ENCODE peak calls at places on chromosomes 13 and 19, in seven cellular contexts. H is Karpas-422; Y is right lobe of liver; J is neural progenitor cell; A is thoracic aorta; F is fibroblast of lung; E is naive thymus-derived CD4-positive, alpha-beta T cell. K is an unnamed sample. For H3K27me3, the result is how much of the 10 kb centered on the place peaks cover.

GRCh38 chr19:48044561-48044960 is 682 bp upstream of the CABP5 start:
- DNase-seq in A (no peak), Y (no peak), E (no peak), J (no peak), F (no peak), H (no peak), K (no peak)

GRCh38 chr13:91101436-91101835 is 246.1 kb upstream of the MIR17HG start:
- DNase-seq in H (no peak), J (peak), E (no peak), F (no peak), Y (no peak), A (no peak), K (no peak)

GRCh38 chr19:51327066-51327985 is 14.6 kb downstream of the VSIG10L start:
- DNase-seq in Y (peak), H (no peak), E (no peak), A (no peak), J (peak), F (peak), K (peak)

GRCh38 chr13:20303636-20304035 is 71.5 kb upstream of the GJB6 start:
- DNase-seq in A (no peak), Y (no peak), J (no peak), F (no peak), E (no peak), H (no peak), K (no peak)

GRCh38 chr19:49653466-49653806 is 11.4 kb downstream of the SCAF1 start:
- DNase-seq in E (no peak), Y (no peak), F (no peak), H (no peak), J (no peak), A (no peak), K (no peak)

GRCh38 chr19:49282184-49282583 is 42.8 kb downstream of the SLC6A16 start:
- DNase-seq in H (no peak), A (no peak), E (no peak), J (no peak), F (no peak), Y (no peak), K (no peak)

GRCh38 chr13:48074006-48074405 is 20.9 kb downstream of the MED4 start:
- DNase-seq in Y (no peak), A (no peak), H (no peak), J (no peak), E (no peak), F (no peak), K (no peak)

GRCh38 chr19:16293133-16294085 is 31.2 kb upstream of the KLF2 start:
- DNase-seq in A (peak), E (no peak), J (no peak), F (peak), H (no peak), Y (peak), K (no peak)

GRCh38 chr19:52190679-52191293 is 934 bp downstream of the PPP2R1A start:
- DNase-seq in E (no peak), H (peak), A (no peak), Y (peak), J (peak), F (peak), K (no peak)

GRCh38 chr19:28963481-28964245 is 249.3 kb downstream of the UQCRFS1 start:
- DNase-seq in Y (no peak), A (no peak), F (no peak), E (no peak), J (no peak), H (no peak), K (no peak)

GRCh38 chr13:113407103-113407530 is 43.2 kb upstream of the GRTP1 start:
- DNase-seq in Y (no peak), E (no peak), A (no peak), H (no peak), J (no peak), F (no peak), K (peak)

GRCh38 chr13:113976711-113977684 is 3.1 kb upstream of the C13orf46 start:
- DNase-seq in A (peak), J (no peak), F (peak), E (no peak), Y (peak), H (no peak), K (peak)

GRCh38 chr19:798415-799075 is 1.3 kb downstream of the PTBP1 start:
- DNase-seq in J (peak), E (no peak), A (no peak), H (no peak), Y (peak), F (no peak), K (peak)

GRCh38 chr19:14053500-14053899 is 8.4 kb downstream of the PALM3 start:
- DNase-seq in Y (no peak), E (no peak), H (no peak), J (no peak), A (no peak), F (no peak), K (no peak)

GRCh38 chr13:93614776-93615175 is 388.2 kb downstream of the GPC6 start:
- DNase-seq in F (no peak), H (no peak), J (no peak), A (no peak), E (no peak), Y (no peak), K (no peak)

GRCh38 chr13:22936228-22936627 is 244.6 kb upstream of the SGCG start:
- DNase-seq in H (no peak), J (no peak), F (no peak), E (no peak), Y (no peak), A (no peak), K (no peak)

GRCh38 chr19:52307275-52307674 is 10.3 kb downstream of the ZNF480 start:
- DNase-seq in F (peak), A (no peak), E (no peak), H (peak), J (peak), Y (no peak), K (no peak)

GRCh38 chr13:77470986-77471385 is 64.5 kb upstream of the SCEL start:
- DNase-seq in H (no peak), J (no peak), A (no peak), Y (no peak), E (no peak), F (no peak), K (no peak)

GRCh38 chr13:99415851-99416331 is 85.4 kb upstream of the TM9SF2 start:
- DNase-seq in H (no peak), Y (no peak), A (no peak), E (no peak), J (no peak), F (no peak), K (no peak)

GRCh38 chr13:44160549-44161278 is 212.9 kb upstream of the SERP2 start:
- DNase-seq in F (peak), H (no peak), E (no peak), J (no peak), Y (no peak), A (no peak), K (no peak)

GRCh38 chr13:45875951-45876350 is 24.4 kb upstream of the SIAH3 start:
- DNase-seq in H (no peak), E (no peak), A (no peak), F (no peak), J (no peak), Y (no peak), K (no peak)

GRCh38 chr19:35132254-35132653 is 2.6 kb downstream of the LGI4 start:
- DNase-seq in Y (no peak), A (no peak), H (no peak), F (no peak), J (no peak), E (no peak), K (no peak)

GRCh38 chr13:102948006-102948405 is 102.2 kb downstream of the ERCC5 start:
- DNase-seq in A (no peak), Y (no peak), E (no peak), J (peak), H (no peak), F (peak), K (no peak)

GRCh38 chr19:20423381-20424207 is 142.0 kb downstream of the ZNF737 start:
- DNase-seq in E (peak), J (peak), F (peak), Y (peak), H (no peak), A (no peak), K (peak)

GRCh38 chr19:31166206-31166605 is 183.0 kb downstream of the TSHZ3 start:
- DNase-seq in H (no peak), F (no peak), Y (no peak), E (no peak), J (no peak), A (no peak), K (no peak)

GRCh38 chr13:45989607-45990006 is 62.9 kb downstream of the ZC3H13 start:
- DNase-seq in J (no peak), H (no peak), F (peak), E (no peak), A (no peak), Y (no peak), K (no peak)

GRCh38 chr19:6678690-6679109 is 8.7 kb upstream of the TNFSF14 start:
- DNase-seq in H (no peak), Y (no peak), F (no peak), A (no peak), E (no peak), J (no peak), K (no peak)

GRCh38 chr19:21256722-21257121 is 72.5 kb downstream of the ZNF708 start:
- DNase-seq in F (no peak), J (peak), E (no peak), H (peak), A (no peak), Y (no peak), K (peak)

GRCh38 chr13:111664696-111665095 is 344.3 kb downstream of the TEX29 start:
- DNase-seq in Y (no peak), J (no peak), E (no peak), A (no peak), F (no peak), H (no peak), K (no peak)

GRCh38 chr19:49469828-49470614 is 4.0 kb upstream of the FLT3LG start:
- DNase-seq in Y (no peak), E (peak), F (no peak), J (no peak), H (peak), A (no peak), K (peak)

GRCh38 chr13:45242070-45242469 is 41.2 kb upstream of the KCTD4 start:
- DNase-seq in H (no peak), A (no peak), Y (no peak), E (no peak), J (no peak), F (peak), K (no peak)

GRCh38 chr13:77565635-77566034 is 30.1 kb downstream of the SCEL start:
- DNase-seq in A (no peak), Y (no peak), J (peak), H (peak), E (no peak), F (peak), K (peak)

GRCh38 chr13:24842533-24843278 is 78.7 kb downstream of the RNF17 start:
- DNase-seq in H (no peak), F (peak), Y (no peak), A (no peak), J (no peak), E (no peak), K (no peak)

GRCh38 chr19:41930322-41930722 is 2.1 kb upstream of the ERFL start:
- DNase-seq in A (no peak), F (no peak), Y (no peak), J (no peak), H (peak), E (no peak), K (peak)

GRCh38 chr13:41495044-41495443 is 37.7 kb downstream of the RGCC start:
- DNase-seq in Y (no peak), F (no peak), J (peak), H (no peak), A (no peak), E (no peak), K (no peak)

DNA sequence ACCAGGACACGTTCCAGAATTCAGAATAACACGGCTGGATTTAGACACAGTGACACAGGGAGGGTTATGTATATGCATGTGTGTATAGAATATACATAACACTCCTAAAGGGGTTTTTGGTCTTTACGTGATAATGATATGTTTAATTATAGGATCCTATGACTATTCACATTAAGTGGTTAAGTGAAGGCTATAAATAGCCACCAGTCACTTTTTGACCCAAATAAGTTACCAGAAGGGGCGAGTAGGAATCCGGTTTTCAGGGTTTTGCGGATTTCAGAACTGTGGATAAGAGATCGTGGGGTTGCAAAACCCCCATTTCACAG is 6.9 kb downstream of the ANGPTL6 start:
- DNase-seq in J (no peak), H (no peak), A (no peak), F (no peak), Y (no peak), E (no peak), K (no peak)
- H3K4me3 ChIP-seq in J (no peak), H (peak), A (peak), F (no peak), Y (peak), E (no peak), K (no peak)

GRCh38 chr19:5564930-5565329 is 2.8 kb downstream of the TINCR start:
- DNase-seq in F (no peak), Y (no peak), J (no peak), A (no peak), E (no peak), H (peak), K (no peak)
- H3K27me3 ChIP-seq in F (under half), Y (under half), J (under half), A (under half), E (under half), H (under half), K (under half)

GRCh38 chr19:13010038-13010991 is 15.0 kb downstream of the NFIX start:
- DNase-seq in J (no peak), H (no peak), E (no peak), A (no peak), F (no peak), Y (peak), K (peak)
- H3K4me3 ChIP-seq in J (no peak), H (no peak), E (no peak), A (peak), F (no peak), Y (no peak), K (no peak)

GRCh38 chr13:27827646-27828045 is 35.4 kb downstream of the GSX1 start:
- DNase-seq in J (no peak), E (no peak), H (no peak), A (no peak), F (no peak), Y (no peak), K (no peak)

GRCh38 chr13:27826379-27827353 is 34.4 kb downstream of the GSX1 start:
- DNase-seq in J (peak), H (peak), E (peak), F (peak), Y (peak), A (peak), K (peak)

GRCh38 chr13:27822873-27823311 is 30.6 kb downstream of the GSX1 start:
- DNase-seq in F (peak), E (no peak), H (no peak), A (no peak), Y (no peak), J (peak), K (no peak)

GRCh38 chr13:27824121-27824520 is 31.8 kb downstream of the GSX1 start:
- DNase-seq in J (no peak), E (no peak), Y (no peak), F (no peak), A (no peak), H (no peak), K (no peak)

DNA sequence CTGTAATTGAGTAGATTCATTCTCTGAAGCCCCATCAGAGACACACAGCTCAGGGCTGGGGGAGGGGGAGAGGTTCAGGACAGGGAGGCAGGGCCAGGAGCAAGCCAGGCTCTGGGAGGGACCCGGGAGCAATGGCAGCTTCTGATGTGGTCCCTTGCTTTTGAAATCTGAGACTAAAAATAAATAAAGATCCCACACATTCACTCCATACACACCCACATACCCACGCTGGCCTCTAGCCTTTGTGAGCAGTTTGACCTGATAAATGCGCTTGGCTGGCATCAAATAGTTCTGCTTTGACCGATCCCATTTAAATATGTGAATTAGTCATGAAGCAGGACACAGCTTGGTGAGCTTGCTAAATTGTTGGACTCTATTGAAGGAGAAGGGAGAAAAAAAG is 32.9 kb downstream of the GSX1 start:
- DNase-seq in J (peak), E (no peak), F (no peak), H (no peak), Y (no peak), A (no peak), K (no peak)
- H3K27me3 ChIP-seq in J (half or more), E (under half), F (under half), H (under half), Y (under half), A (under half), K (half or more)

GRCh38 chr19:18683109-18683954 is at the start of gene CRTC1:
- DNase-seq in F (peak), H (peak), A (peak), J (peak), E (peak), Y (peak), K (peak)
- H3K4me3 ChIP-seq in F (peak), H (peak), A (peak), J (peak), E (peak), Y (peak), K (peak)

DNA sequence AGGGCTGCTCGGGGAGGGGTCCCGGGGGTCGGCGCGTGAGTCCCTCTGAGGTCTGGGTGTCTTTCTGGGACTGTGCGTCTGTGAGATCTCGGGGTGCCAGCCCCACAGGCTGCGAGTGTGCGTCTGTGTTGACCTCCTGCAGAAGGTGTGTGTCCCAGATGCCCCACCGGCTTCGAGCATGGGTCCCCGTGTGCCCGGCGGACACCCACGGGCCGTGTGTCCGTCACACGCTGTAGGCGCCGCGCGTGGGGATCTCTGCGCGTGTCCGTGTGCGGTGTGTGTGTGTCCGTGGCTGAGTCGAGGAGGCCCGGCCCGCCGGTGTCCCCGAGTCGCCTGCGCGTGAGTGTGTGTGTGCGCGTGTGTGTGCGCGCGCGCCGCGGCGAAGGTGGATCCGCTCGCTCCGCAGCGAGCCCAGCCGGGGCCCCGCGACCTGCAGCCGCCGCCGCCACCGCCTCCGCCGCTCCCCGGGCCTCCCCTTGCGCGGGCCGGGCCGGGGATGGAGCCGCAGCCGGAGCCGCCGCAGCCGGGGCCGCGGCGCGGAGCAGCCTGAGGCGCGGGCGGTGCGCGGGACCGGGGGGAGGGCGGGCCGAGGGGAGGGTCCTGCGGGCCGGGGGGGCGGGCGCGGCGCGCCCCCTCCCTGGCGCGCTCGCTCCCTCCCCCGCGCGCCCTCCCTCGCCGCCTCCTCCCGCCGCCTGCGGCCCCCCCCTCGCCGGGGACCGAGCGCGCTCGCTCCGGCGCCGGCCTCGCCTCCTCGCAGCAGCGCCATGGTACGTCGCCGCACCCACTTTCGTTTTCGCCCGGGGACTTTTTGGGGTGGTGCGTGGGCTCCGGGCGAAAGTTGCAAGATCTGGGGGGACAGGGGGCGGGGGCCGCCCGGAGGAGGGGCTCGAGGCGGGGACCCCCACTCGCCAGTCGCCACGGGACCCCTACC is 7.2 kb upstream of the NFIC start:
- DNase-seq in F (peak), A (no peak), E (peak), J (peak), Y (peak), H (peak), K (peak)
- H3K27me3 ChIP-seq in F (under half), A (under half), E (under half), J (half or more), Y (under half), H (under half), K (half or more)

GRCh38 chr13:63408227-63409202 is 1992.9 kb upstream of the PCDH20 start:
- DNase-seq in Y (no peak), H (no peak), A (no peak), F (peak), J (peak), E (no peak), K (peak)

GRCh38 chr13:63403726-63404125 is 1988.1 kb upstream of the PCDH20 start:
- DNase-seq in F (no peak), Y (no peak), A (no peak), H (no peak), J (no peak), E (no peak), K (no peak)
- H3K4me3 ChIP-seq in F (no peak), Y (no peak), A (no peak), H (no peak), J (no peak), E (no peak), K (no peak)